ENCODE peak calls at places on chromosomes 4 and X, in ten cellular contexts. V is stomach, I is A549, U is right cardiac atrium, W is HepG2, Z is neural progenitor cell, O is uterus, H is lower lobe of right lung, F is upper lobe of right lung, T is tibial nerve. K is an unnamed sample.

GRCh38 chr4:15385928-15386327 is 41.9 kb upstream of the C1QTNF7 start:
- DNase-seq in W (no peak), Z (no peak), U (peak; percentile 33), F (no peak), V (no peak), I (no peak), H (no peak), T (no peak), O (peak; percentile 29), K (peak; percentile 68)

GRCh38 chr4:76752911-76753494 is 144.9 kb downstream of the SOWAHB start:
- DNase-seq in V (no peak), I (peak; percentile 29), U (peak; percentile 26), F (no peak), W (no peak), H (no peak), Z (no peak), T (no peak), O (no peak), K (peak; percentile 39)

GRCh38 chrX:38214551-38214950 is 6.1 kb downstream of the SRPX start:
- DNase-seq in F (no peak), T (no peak), U (no peak), H (no peak), V (no peak), W (no peak), Z (no peak), I (no peak), O (no peak), K (no peak)

GRCh38 chr4:122379239-122379638 is 428 bp downstream of the ADAD1 start:
- DNase-seq in W (no peak), Z (no peak), H (no peak), O (no peak), V (no peak), I (no peak), U (no peak), F (no peak), T (no peak), K (no peak)

GRCh38 chr4:33883111-33883510 is 2361.2 kb downstream of the ARAP2 start:
- DNase-seq in Z (no peak), H (no peak), F (no peak), O (no peak), V (no peak), I (no peak), U (no peak), W (no peak), T (no peak), K (no peak)

GRCh38 chrX:69504626-69505612 is 793 bp downstream of the NALF2 start:
- DNase-seq in Z (peak; percentile 55), H (no peak), W (no peak), F (no peak), O (no peak), T (no peak), U (no peak), I (no peak), V (no peak), K (no peak)

GRCh38 chr4:126564283-126564854 is 1068.4 kb upstream of the INTU start:
- DNase-seq in W (no peak), Z (no peak), U (no peak), F (no peak), T (no peak), H (no peak), I (no peak), O (no peak), V (no peak), K (no peak)

GRCh38 chrX:134004038-134004437 is 18.6 kb upstream of the GPC3 start:
- DNase-seq in V (no peak), Z (no peak), T (no peak), W (no peak), H (no peak), O (peak; percentile 33), U (no peak), F (no peak), I (no peak), K (no peak)

GRCh38 chrX:139828830-139829229 is 104.0 kb downstream of the ATP11C start:
- DNase-seq in I (no peak), F (no peak), T (no peak), H (no peak), Z (no peak), U (no peak), O (no peak), V (no peak), W (no peak), K (no peak)

GRCh38 chr4:128481752-128482480 is 194.3 kb upstream of the PGRMC2 start:
- DNase-seq in F (no peak), H (no peak), O (no peak), T (no peak), U (no peak), W (no peak), Z (no peak), V (no peak), I (no peak), K (no peak)

GRCh38 chr4:128477540-128477939 is 189.9 kb upstream of the PGRMC2 start:
- DNase-seq in F (no peak), T (no peak), Z (no peak), H (no peak), W (no peak), V (no peak), O (no peak), U (no peak), I (no peak), K (no peak)

GRCh38 chr4:128483041-128483440 is 195.4 kb upstream of the PGRMC2 start:
- DNase-seq in I (no peak), O (no peak), U (no peak), W (no peak), H (no peak), F (no peak), T (no peak), Z (peak; percentile 43), V (no peak), K (no peak)

GRCh38 chr4:128483816-128484215 is 196.2 kb upstream of the PGRMC2 start:
- DNase-seq in H (no peak), W (no peak), Z (no peak), T (no peak), V (no peak), F (no peak), O (no peak), U (no peak), I (no peak), K (no peak)

GRCh38 chr4:128480945-128481344 is 193.3 kb upstream of the PGRMC2 start:
- DNase-seq in Z (no peak), U (no peak), W (no peak), O (no peak), I (no peak), F (no peak), V (no peak), T (no peak), H (no peak), K (no peak)
- H3K4me1 ChIP-seq in Z (peaks cover 13% of the 10 kb centered on the region), U (no peaks in the 10 kb centered on the region), W (no peaks in the 10 kb centered on the region), O (no peaks in the 10 kb centered on the region), I (no peaks in the 10 kb centered on the region), F (no peaks in the 10 kb centered on the region), V (peaks cover 4% of the 10 kb centered on the region), T (no peaks in the 10 kb centered on the region), H (peaks cover 10% of the 10 kb centered on the region), K (no peaks in the 10 kb centered on the region)

GRCh38 chr4:142660728-142661127 is 185.4 kb downstream of the INPP4B start:
- DNase-seq in I (no peak), O (no peak), T (no peak), Z (no peak), W (no peak), H (no peak), U (no peak), V (no peak), F (no peak), K (no peak)

DNA sequence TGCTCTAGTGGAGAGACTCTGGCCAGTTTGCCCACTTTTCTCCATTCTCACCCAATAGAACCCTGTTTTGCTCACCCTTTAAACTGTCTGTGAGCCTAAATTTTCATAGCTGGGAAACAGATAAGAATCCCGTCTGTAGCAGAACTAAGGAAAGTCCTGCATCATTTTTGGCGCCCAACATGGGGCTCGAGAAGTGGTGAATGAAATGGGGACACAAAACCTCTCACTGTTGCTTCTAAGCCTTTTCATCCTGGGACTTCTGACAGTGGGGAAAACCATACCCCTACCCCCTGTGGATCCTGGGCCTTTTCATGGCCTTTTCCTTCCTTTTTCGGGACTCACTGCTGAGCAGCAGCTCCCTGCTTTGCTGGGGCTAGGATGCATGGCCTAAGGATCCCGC is 189.9 kb downstream of the INPP4B start:
- DNase-seq in U (no peak), I (peak; percentile 30), Z (peak; percentile 39), O (no peak), T (no peak), W (no peak), V (no peak), H (no peak), F (no peak), K (no peak)
- H3K9me3 ChIP-seq in U (peaks cover 7% of the 10 kb centered on the region), I (peaks cover 37% of the 10 kb centered on the region), Z (peaks cover 27% of the 10 kb centered on the region), O (no peaks in the 10 kb centered on the region), T (no peaks in the 10 kb centered on the region), W (peaks cover 78% of the 10 kb centered on the region), V (peaks cover 96% of the 10 kb centered on the region), H (peaks cover 50% of the 10 kb centered on the region), F (peaks cover 37% of the 10 kb centered on the region), K (peaks cover 3% of the 10 kb centered on the region)

GRCh38 chr4:54065282-54066087 is 1.1 kb upstream of the CHIC2 start:
- DNase-seq in V (no peak), H (no peak), U (peak; percentile 36), O (no peak), I (no peak), T (no peak), W (no peak), Z (no peak), F (no peak), K (no peak)
- H3K4me3 ChIP-seq in V (peak overlapping the region; percentile 89), H (peak overlapping the region; percentile 90), U (peak overlapping the region; percentile 93), O (peak overlapping the region; percentile 99), I (peak overlapping the region; percentile 84), T (peak overlapping the region; percentile 71), W (peak overlapping the region; percentile 96), Z (peak overlapping the region; percentile 92), F (peak overlapping the region; percentile 92), K (peak overlapping the region; percentile 93)

GRCh38 chrX:79170632-79171031 is 26.1 kb downstream of the GPR174 start:
- DNase-seq in U (no peak), V (no peak), H (no peak), O (no peak), W (no peak), Z (no peak), F (no peak), I (no peak), T (no peak), K (no peak)

GRCh38 chrX:79169484-79169883 is 25.0 kb downstream of the GPR174 start:
- DNase-seq in H (no peak), W (no peak), O (no peak), V (no peak), Z (no peak), T (no peak), U (no peak), I (no peak), F (no peak), K (no peak)

GRCh38 chrX:79162076-79162475 is 17.6 kb downstream of the GPR174 start:
- DNase-seq in V (no peak), T (no peak), H (no peak), I (no peak), Z (no peak), W (no peak), F (no peak), U (no peak), O (no peak), K (no peak)

GRCh38 chrX:79161655-79162054 is 17.2 kb downstream of the GPR174 start:
- DNase-seq in I (no peak), U (no peak), W (no peak), O (no peak), V (no peak), H (no peak), F (no peak), Z (no peak), T (no peak), K (no peak)

DNA sequence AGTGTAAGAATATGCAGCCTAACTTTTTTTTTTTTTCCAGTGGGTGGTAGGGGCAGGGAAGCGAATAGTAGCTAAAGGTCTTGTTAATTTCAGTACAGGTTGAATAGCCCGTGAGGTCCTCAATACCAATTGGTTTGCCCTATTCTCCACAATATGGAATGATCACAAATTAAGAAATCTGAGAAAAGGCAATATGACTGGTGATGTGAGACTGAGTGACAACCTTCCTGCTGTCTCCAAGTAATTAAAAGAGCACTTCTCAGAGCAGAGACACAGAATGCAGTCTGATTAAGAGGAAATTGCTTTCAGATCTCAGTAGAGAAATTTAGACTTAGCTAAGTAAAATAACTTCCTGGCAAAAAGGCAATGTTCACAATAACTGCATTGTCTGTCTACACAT is 22.9 kb downstream of the GPR174 start:
- DNase-seq in V (no peak), U (no peak), W (no peak), H (no peak), O (no peak), F (no peak), T (no peak), Z (no peak), I (no peak), K (no peak)
- H3K4me1 ChIP-seq in V (no peaks in the 10 kb centered on the region), U (no peaks in the 10 kb centered on the region), W (no peaks in the 10 kb centered on the region), H (no peaks in the 10 kb centered on the region), O (no peaks in the 10 kb centered on the region), F (no peaks in the 10 kb centered on the region), T (no peaks in the 10 kb centered on the region), Z (no peaks in the 10 kb centered on the region), I (no peaks in the 10 kb centered on the region), K (no peaks in the 10 kb centered on the region)

K was measured in tibial artery.